ENCODE peak calls at places on chromosomes 11 and 22, in ten cellular contexts. W, N, K, T, A, S, Y, M, C and D are unnamed samples.

GRCh38 chr11:12179019-12179418 is 68.6 kb downstream of the MICAL2 start:
- DNase-seq in W (no peak), N (no peak), K (no peak), T (no peak), A (no peak), S (no peak), Y (no peak), M (peak; percentile 82), C (no peak), D (no peak)

GRCh38 chr11:44190883-44191230 is 95.4 kb downstream of the EXT2 start:
- DNase-seq in W (no peak), N (no peak), K (no peak), T (no peak), A (no peak), S (no peak), Y (no peak), M (no peak), C (no peak), D (no peak)

GRCh38 chr11:102603091-102603490 is 22.0 kb downstream of the MMP20 start:
- DNase-seq in W (peak; percentile 49), N (no peak), K (no peak), T (no peak), A (no peak), S (no peak), Y (peak; percentile 92), M (peak; percentile 26), C (no peak), D (no peak)

GRCh38 chr22:19998991-19999820 is 17.4 kb downstream of the ARVCF start:
- DNase-seq in W (no peak), N (no peak), K (no peak), T (no peak), A (no peak), S (peak; percentile 56), Y (no peak), M (no peak), C (peak; percentile 80), D (peak; percentile 77)

GRCh38 chr11:103494491-103494890 is 385.3 kb downstream of the DYNC2H1 start:
- DNase-seq in W (peak; percentile 33), N (no peak), K (no peak), T (no peak), A (no peak), S (no peak), Y (no peak), M (no peak), C (no peak), D (no peak)

GRCh38 chr11:132008872-132009271 is 638.5 kb downstream of the NTM start:
- DNase-seq in W (no peak), N (no peak), K (no peak), T (no peak), A (peak; percentile 18), S (no peak), Y (no peak), M (no peak), C (no peak), D (no peak)

GRCh38 chr11:41189711-41190477 is 269.6 kb downstream of the LRRC4C start:
- DNase-seq in W (no peak), N (no peak), K (no peak), T (no peak), A (no peak), S (no peak), Y (no peak), M (no peak), C (no peak), D (no peak)

GRCh38 chr11:6574816-6575715 is 28.4 kb downstream of the RRP8 start:
- DNase-seq in W (no peak), N (no peak), K (no peak), T (no peak), A (no peak), S (no peak), Y (no peak), M (no peak), C (no peak), D (no peak)

GRCh38 chr22:30326704-30327362 is at the start of gene TBC1D10A:
- DNase-seq in W (peak; percentile 97), N (peak; percentile 61), K (peak; percentile 93), T (peak; percentile 92), A (peak; percentile 89), S (peak; percentile 92), Y (peak; percentile 85), M (peak; percentile 96), C (peak; percentile 99), D (peak; percentile 95)

GRCh38 chr22:30327864-30328345 is 1.2 kb upstream of the TBC1D10A start:
- DNase-seq in W (peak; percentile 25), N (no peak), K (no peak), T (no peak), A (no peak), S (no peak), Y (peak; percentile 27), M (peak; percentile 36), C (peak; percentile 32), D (peak; percentile 31)

GRCh38 chr22:30325724-30326703 is 727 bp downstream of the TBC1D10A start:
- DNase-seq in W (peak; percentile 56), N (no peak), K (no peak), T (no peak), A (no peak), S (peak; percentile 64), Y (no peak), M (peak; percentile 41), C (peak; percentile 79), D (peak; percentile 47)

GRCh38 chr22:30325065-30325720 is 1.5 kb downstream of the TBC1D10A start:
- DNase-seq in W (peak; percentile 94), N (peak; percentile 51), K (no peak), T (no peak), A (no peak), S (peak; percentile 65), Y (no peak), M (no peak), C (peak; percentile 98), D (no peak)

DNA sequence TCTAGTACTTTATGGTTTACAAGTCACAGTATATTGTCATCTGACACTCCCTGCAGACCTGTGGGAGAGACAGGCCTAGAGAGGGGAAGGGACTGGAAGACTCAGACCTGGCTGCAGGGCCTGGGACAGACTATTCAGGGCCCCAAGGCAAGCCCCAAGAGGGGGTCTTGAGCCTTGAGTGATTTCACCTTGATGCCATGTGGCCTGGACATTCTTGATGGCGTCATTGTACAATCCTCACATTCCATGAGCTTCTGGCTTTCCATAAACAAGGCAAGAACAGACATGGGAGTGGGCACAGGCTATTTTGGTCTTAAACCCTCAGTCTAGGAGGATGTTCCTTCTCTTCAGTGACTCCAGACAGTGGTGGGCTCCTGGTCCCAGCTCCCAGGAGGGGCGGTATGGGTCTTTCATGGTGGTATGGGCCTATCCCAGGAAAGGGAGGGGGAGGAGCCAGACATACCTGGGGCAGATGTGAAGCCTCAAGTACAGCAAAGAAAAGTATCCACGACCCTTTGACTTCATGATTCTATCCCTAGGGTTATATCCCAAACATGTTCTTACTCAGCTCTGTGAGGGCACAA is 1.8 kb upstream of the TBC1D10A start:
- DNase-seq in W (no peak), N (no peak), K (no peak), T (no peak), A (no peak), S (no peak), Y (no peak), M (no peak), C (peak; percentile 27), D (no peak)
- H3K27ac ChIP-seq in W (no peak overlapping the region), N (no peak overlapping the region), K (no peak overlapping the region), T (no peak overlapping the region), A (no peak overlapping the region), S (no peak overlapping the region), Y (peak overlapping the region; percentile 49), M (peak overlapping the region; percentile 86), C (no peak overlapping the region), D (no peak overlapping the region)

DNA sequence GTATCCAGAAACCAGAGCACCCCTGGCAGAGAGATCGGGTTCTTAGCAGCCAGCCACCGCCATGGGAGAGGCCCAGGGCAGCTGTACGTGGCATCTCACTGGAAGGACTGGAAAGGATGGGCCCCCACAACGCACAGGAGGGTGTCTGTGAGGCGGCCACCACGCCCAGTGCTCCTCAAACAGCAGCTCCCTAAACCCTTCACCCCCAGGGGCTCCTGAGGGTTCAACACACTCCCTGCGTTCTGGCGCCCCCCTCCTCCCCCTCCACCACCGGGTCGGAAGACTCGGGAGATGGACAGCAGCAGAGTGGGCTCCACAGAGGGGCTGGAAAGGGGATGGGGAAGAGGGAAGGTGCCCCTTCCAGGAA is 1.1 kb downstream of the MAPK12 start:
- DNase-seq in W (peak; percentile 70), N (no peak), K (no peak), T (no peak), A (no peak), S (no peak), Y (no peak), M (no peak), C (peak; percentile 93), D (no peak)
- H3K4me3 ChIP-seq in W (peak overlapping the region; percentile 81), N (peak overlapping the region; percentile 69), K (no peak overlapping the region), T (no peak overlapping the region), A (peak overlapping the region; percentile 90), S (no peak overlapping the region), Y (peak overlapping the region; percentile 79), M (peak overlapping the region; percentile 23), C (peak overlapping the region; percentile 74), D (peak overlapping the region; percentile 48)

GRCh38 chr11:114102993-114103896 is 43.7 kb downstream of the ZBTB16 start:
- DNase-seq in W (no peak), N (no peak), K (peak; percentile 21), T (no peak), A (no peak), S (no peak), Y (no peak), M (no peak), C (no peak), D (no peak)
- H3K4me1 ChIP-seq in W (no peaks in the 10 kb centered on the region), N (peaks cover 98% of the 10 kb centered on the region), K (peaks cover 29% of the 10 kb centered on the region), T (peaks cover 29% of the 10 kb centered on the region), A (peaks cover 22% of the 10 kb centered on the region), S (peaks cover 18% of the 10 kb centered on the region), Y (no peaks in the 10 kb centered on the region), M (peaks cover 44% of the 10 kb centered on the region), C (no peaks in the 10 kb centered on the region), D (no peaks in the 10 kb centered on the region)

GRCh38 chr22:33563568-33563967 is 356.7 kb downstream of the LARGE1 start:
- DNase-seq in W (no peak), N (no peak), K (no peak), T (no peak), A (no peak), S (no peak), Y (no peak), M (no peak), C (no peak), D (peak; percentile 28)
- H3K27ac ChIP-seq in W (no peak overlapping the region), N (no peak overlapping the region), K (no peak overlapping the region), T (no peak overlapping the region), A (no peak overlapping the region), S (no peak overlapping the region), Y (no peak overlapping the region), M (peak overlapping the region; percentile 58), C (no peak overlapping the region), D (peak overlapping the region; percentile 33)